ENCODE peak calls at places on chromosomes 7 and 10, in ten cellular contexts. R is cardiac fibroblast, M is heart left ventricle, O is T-helper 17 cell, T is K562, P is iPS-NIHi11, W is astrocyte, C is HTR-8/SVneo, S is SK-N-MC, Z is AG04450. F is an unnamed sample.

GRCh38 chr10:35335718-35336083 is 608 bp upstream of the CCNY start:
- DNase-seq in R (peak), M (no peak), O (no peak), T (no peak), P (no peak), W (peak), C (no peak), S (no peak), Z (no peak), F (no peak)

GRCh38 chr10:50740351-50740688 is 584 bp downstream of the ASAH2B start:
- DNase-seq in R (peak), M (peak), O (no peak), T (peak), P (peak), W (peak), C (peak), S (no peak), Z (no peak), F (peak)

GRCh38 chr10:126525326-126525725 is 137.0 kb upstream of the ADAM12 start:
- DNase-seq in R (no peak), M (no peak), O (no peak), T (no peak), P (no peak), W (no peak), C (no peak), S (no peak), Z (no peak), F (peak)

GRCh38 chr7:37901236-37901827 is 15.3 kb downstream of the SFRP4 start:
- DNase-seq in R (peak), M (no peak), O (no peak), T (peak), P (peak), W (peak), C (peak), S (peak), Z (no peak), F (peak)

GRCh38 chr7:28316489-28316888 is 95.8 kb upstream of the CREB5 start:
- DNase-seq in R (peak), M (no peak), O (no peak), T (no peak), P (no peak), W (peak), C (no peak), S (no peak), Z (peak), F (no peak)

GRCh38 chr10:62402503-62402902 is 28.3 kb downstream of the ZNF365 start:
- DNase-seq in R (no peak), M (no peak), O (no peak), T (no peak), P (no peak), W (no peak), C (no peak), S (no peak), Z (no peak), F (no peak)

GRCh38 chr10:64007157-64007556 is 486.0 kb downstream of the REEP3 start:
- DNase-seq in R (no peak), M (no peak), O (no peak), T (no peak), P (no peak), W (no peak), C (no peak), S (no peak), Z (no peak), F (no peak)

GRCh38 chr10:120508966-120509365 is 51.9 kb downstream of the PLPP4 start:
- DNase-seq in R (no peak), M (no peak), O (no peak), T (no peak), P (no peak), W (no peak), C (no peak), S (no peak), Z (no peak), F (no peak)

GRCh38 chr7:124723012-124723411 is 42.6 kb downstream of the GPR37 start:
- DNase-seq in R (peak), M (no peak), O (no peak), T (no peak), P (no peak), W (peak), C (no peak), S (no peak), Z (no peak), F (peak)